ENCODE peak calls at places on chromosomes 6 and 20, in six cellular contexts. V is right lobe of liver, P is upper lobe of right lung, W is fibroblast of lung, M is PC-3, B is heart right ventricle. C is an unnamed sample. For H3K9me3, the result is how much of the 10 kb centered on the place peaks cover.

GRCh38 chr6:12415980-12416598 is 125.9 kb downstream of the EDN1 start:
- DNase-seq in V (no peak), P (no peak), W (peak), M (peak), B (no peak), C (no peak)

GRCh38 chr6:168060521-168060931 is 18.5 kb downstream of the FRMD1 start:
- DNase-seq in V (peak), P (no peak), W (peak), M (peak), B (peak), C (peak)

GRCh38 chr20:461254-462198 is 807 bp downstream of the TBC1D20 start:
- DNase-seq in V (no peak), P (peak), W (peak), M (peak), B (peak), C (peak)

GRCh38 chr20:23397961-23398360 is 23.3 kb downstream of the NAPB start:
- DNase-seq in V (no peak), P (no peak), W (peak), M (no peak), B (no peak), C (no peak)

GRCh38 chr6:157304840-157305675 is 18.3 kb downstream of the TMEM242 start:
- DNase-seq in V (peak), P (no peak), W (peak), M (no peak), B (no peak), C (peak)

GRCh38 chr6:72619883-72620696 is 1.8 kb upstream of the KCNQ5 start:
- DNase-seq in V (no peak), P (peak), W (peak), M (no peak), B (peak), C (peak)

GRCh38 chr20:4546786-4547185 is 174.9 kb upstream of the PRND start:
- DNase-seq in V (no peak), P (no peak), W (peak), M (peak), B (no peak), C (no peak)

GRCh38 chr20:43662943-43663655 is 3.8 kb upstream of the MYBL2 start:
- DNase-seq in V (no peak), P (no peak), W (no peak), M (peak), B (no peak), C (peak)

GRCh38 chr6:26286168-26286854 is 78.7 kb upstream of the BTN3A2 start:
- DNase-seq in V (peak), P (peak), W (peak), M (peak), B (peak), C (peak)

GRCh38 chr20:8796088-8796665 is 272.7 kb upstream of the PLCB4 start:
- DNase-seq in V (no peak), P (no peak), W (peak), M (no peak), B (no peak), C (no peak)

GRCh38 chr20:56710125-56710524 is 81.0 kb downstream of the TFAP2C start:
- DNase-seq in V (no peak), P (no peak), W (no peak), M (no peak), B (no peak), C (no peak)

GRCh38 chr6:157670466-157671186 is 152.4 kb upstream of the SNX9 start:
- DNase-seq in V (no peak), P (peak), W (no peak), M (no peak), B (peak), C (no peak)

GRCh38 chr6:30902709-30903108 is 5.3 kb upstream of the GTF2H4 start:
- DNase-seq in V (peak), P (no peak), W (no peak), M (no peak), B (no peak), C (no peak)

GRCh38 chr6:114096553-114097172 is 125.7 kb upstream of the HDAC2 start:
- DNase-seq in V (no peak), P (no peak), W (peak), M (peak), B (no peak), C (no peak)

GRCh38 chr20:64115171-64115911 is 8.0 kb upstream of the NPBWR2 start:
- DNase-seq in V (peak), P (peak), W (no peak), M (no peak), B (no peak), C (no peak)

GRCh38 chr6:6505111-6505510 is 83.4 kb upstream of the LY86 start:
- DNase-seq in V (no peak), P (no peak), W (no peak), M (no peak), B (no peak), C (no peak)

GRCh38 chr6:87745966-87746721 is 44.1 kb upstream of the AKIRIN2 start:
- DNase-seq in V (no peak), P (no peak), W (no peak), M (no peak), B (no peak), C (no peak)

GRCh38 chr6:159941286-159942113 is 27.4 kb upstream of the IGF2R start:
- DNase-seq in V (no peak), P (no peak), W (peak), M (peak), B (no peak), C (no peak)

DNA sequence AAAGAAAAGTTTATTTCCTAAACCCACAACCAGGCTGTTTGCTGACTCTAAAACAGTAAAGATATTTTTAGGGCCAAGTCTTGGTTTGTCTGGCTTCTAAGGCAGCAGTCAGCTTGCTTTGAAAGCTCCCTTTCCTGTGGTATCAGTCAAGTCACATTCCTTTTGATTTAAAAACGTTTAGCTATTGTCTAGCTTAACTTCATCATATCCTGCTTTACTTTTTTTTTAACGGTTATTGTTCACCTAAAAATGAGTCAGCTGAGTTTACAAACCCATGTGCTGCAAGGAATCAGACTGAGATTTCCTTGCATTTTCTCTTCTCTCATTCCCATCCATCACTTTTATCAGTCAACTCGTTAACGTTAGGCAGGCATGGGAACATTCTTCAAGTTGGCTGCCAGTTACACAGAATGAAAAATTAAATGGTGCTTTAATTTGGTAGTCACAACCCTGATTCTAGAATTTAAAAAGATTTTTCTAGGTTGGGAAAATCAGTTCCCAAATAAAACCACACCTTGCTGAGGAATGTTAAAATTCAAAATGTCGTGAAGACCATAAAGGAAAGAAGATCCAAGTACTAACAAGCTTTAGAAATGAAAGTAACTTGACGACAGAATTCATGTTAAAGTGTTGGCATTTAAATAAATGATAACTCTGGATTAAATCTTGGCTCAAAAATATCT is 45.9 kb downstream of the ELOVL5 start:
- DNase-seq in V (no peak), P (no peak), W (peak), M (peak), B (no peak), C (no peak)
- H3K4me3 ChIP-seq in V (no peak), P (no peak), W (peak), M (peak), B (peak), C (no peak)

GRCh38 chr6:28979679-28980078 is 25.4 kb downstream of the ZNF311 start:
- DNase-seq in V (no peak), P (no peak), W (no peak), M (no peak), B (no peak), C (no peak)

GRCh38 chr6:28980137-28980796 is 24.8 kb downstream of the ZNF311 start:
- DNase-seq in V (no peak), P (no peak), W (no peak), M (no peak), B (no peak), C (no peak)

GRCh38 chr6:28981833-28982475 is 23.2 kb downstream of the ZNF311 start:
- DNase-seq in V (peak), P (peak), W (peak), M (peak), B (peak), C (peak)

GRCh38 chr6:28981391-28981832 is 23.7 kb downstream of the ZNF311 start:
- DNase-seq in V (no peak), P (no peak), W (peak), M (peak), B (peak), C (peak)

DNA sequence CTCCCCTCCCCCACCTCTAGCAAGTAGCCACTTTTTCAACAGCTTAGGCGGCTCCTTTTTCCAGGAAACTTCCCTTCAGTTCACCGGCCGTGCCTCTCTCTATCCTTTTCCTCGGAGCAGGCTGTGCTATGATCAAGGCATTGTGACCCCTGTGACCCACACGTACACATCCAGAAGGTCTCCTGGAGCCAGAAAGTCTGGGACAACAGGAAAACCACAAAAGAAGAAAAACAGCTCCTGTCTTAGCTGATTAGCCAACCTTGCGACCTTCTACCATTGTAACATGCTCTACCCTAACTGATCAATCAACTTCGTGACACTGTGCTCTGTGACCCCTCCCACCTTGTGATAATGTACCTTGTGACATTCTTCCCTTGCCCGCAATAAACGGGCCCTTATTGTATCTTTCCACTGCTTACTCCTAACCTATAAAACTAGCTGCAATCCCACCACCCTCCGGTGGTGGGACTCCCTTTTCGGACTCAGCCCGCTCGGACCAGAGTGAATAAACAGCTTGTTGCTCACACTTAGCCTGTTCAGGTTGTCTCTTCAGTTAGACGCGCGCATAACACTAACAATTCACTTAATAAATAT is 24.2 kb downstream of the ZNF311 start:
- DNase-seq in V (peak), P (no peak), W (peak), M (peak), B (no peak), C (peak)
- TF ChIP-seq CTCF in V (peak), P (peak), W (peak), M (peak), B (peak), C (no peak)

DNA sequence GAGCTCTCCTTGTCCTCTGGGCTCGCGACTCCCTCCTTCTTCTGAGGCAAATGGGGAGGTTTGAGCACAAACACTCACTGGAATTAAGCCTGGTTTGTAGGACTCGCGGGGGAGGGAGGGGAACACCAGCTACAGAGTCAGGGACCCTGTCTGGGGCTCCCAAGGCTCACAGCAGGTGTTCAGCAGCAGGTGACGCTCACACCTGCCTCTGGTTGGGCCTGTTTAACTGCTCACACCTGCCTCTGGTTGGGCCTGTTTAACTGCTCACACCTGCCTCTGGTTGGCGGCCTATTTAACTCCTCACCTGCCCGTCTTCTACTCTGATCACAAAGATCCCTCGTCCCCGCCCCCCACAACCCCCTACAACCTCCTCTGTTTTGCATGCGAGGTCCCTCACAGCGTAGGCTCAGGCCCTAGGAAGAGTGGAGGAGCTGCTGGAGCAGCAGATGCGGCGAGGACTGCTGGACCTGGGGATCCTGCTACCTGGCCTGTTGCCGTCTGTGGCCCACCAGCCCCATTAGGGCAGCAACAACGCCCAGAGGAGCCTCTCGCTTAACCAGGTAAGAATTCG is 181.9 kb downstream of the ERMARD start:
- DNase-seq in V (no peak), P (no peak), W (no peak), M (no peak), B (no peak), C (no peak)
- H3K9me3 ChIP-seq in V (under half), P (under half), W (under half), M (under half), B (under half), C (under half)

GRCh38 chr6:149924206-149924932 is 1.4 kb upstream of the RAET1G start:
- DNase-seq in V (no peak), P (peak), W (no peak), M (no peak), B (no peak), C (no peak)

GRCh38 chr6:149923327-149923986 is 536 bp upstream of the RAET1G start:
- DNase-seq in V (no peak), P (no peak), W (no peak), M (no peak), B (no peak), C (peak)

GRCh38 chr6:149925974-149926777 is 3.3 kb upstream of the RAET1G start:
- DNase-seq in V (peak), P (peak), W (peak), M (peak), B (peak), C (peak)

GRCh38 chr6:149924933-149925252 is 2.0 kb upstream of the RAET1G start:
- DNase-seq in V (no peak), P (peak), W (no peak), M (no peak), B (no peak), C (no peak)

GRCh38 chr6:149925253-149925973 is 2.5 kb upstream of the RAET1G start:
- DNase-seq in V (no peak), P (peak), W (peak), M (no peak), B (peak), C (peak)
- H3K4me3 ChIP-seq in V (peak), P (peak), W (peak), M (peak), B (peak), C (no peak)

C was measured in mucosa of descending colon.